ENCODE peak calls at places on chromosomes 4 and X, in ten cellular contexts. F, Z, G, E, H, Q, Y, K, A and X are unnamed samples.

GRCh38 chr4:93770201-93770600 is 58.4 kb upstream of the ATOH1 start:
- DNase-seq in F (no peak), Z (no peak), G (no peak), E (no peak), H (no peak), Q (no peak), Y (no peak), K (no peak), A (no peak), X (no peak)

GRCh38 chrX:93673869-93674271 is at the start of gene FAM133A:
- DNase-seq in F (peak; percentile 6), Z (no peak), G (no peak), E (no peak), H (no peak), Q (no peak), Y (no peak), K (no peak), A (no peak), X (no peak)

GRCh38 chr4:38511702-38512101 is 152.3 kb upstream of the KLF3 start:
- DNase-seq in F (no peak), Z (no peak), G (no peak), E (no peak), H (no peak), Q (no peak), Y (no peak), K (no peak), A (no peak), X (no peak)

GRCh38 chrX:15781964-15782711 is 8.1 kb upstream of the ZRSR2 start:
- DNase-seq in F (no peak), Z (no peak), G (no peak), E (no peak), H (peak; percentile 58), Q (no peak), Y (no peak), K (no peak), A (no peak), X (peak; percentile 25)

GRCh38 chrX:47543496-47543895 is 17.5 kb upstream of the ARAF start:
- DNase-seq in F (no peak), Z (no peak), G (no peak), E (no peak), H (no peak), Q (no peak), Y (no peak), K (no peak), A (no peak), X (no peak)

GRCh38 chr4:93827272-93827947 is 1.1 kb upstream of the ATOH1 start:
- DNase-seq in F (no peak), Z (peak; percentile 18), G (no peak), E (no peak), H (no peak), Q (no peak), Y (no peak), K (peak; percentile 62), A (no peak), X (no peak)

GRCh38 chr4:82284475-82284857 is 89.3 kb downstream of the HNRNPD start:
- DNase-seq in F (peak; percentile 4), Z (no peak), G (no peak), E (no peak), H (no peak), Q (no peak), Y (no peak), K (no peak), A (no peak), X (no peak)

GRCh38 chr4:2950221-2950989 is 12.8 kb downstream of the NOP14 start:
- DNase-seq in F (no peak), Z (no peak), G (no peak), E (no peak), H (no peak), Q (peak; percentile 53), Y (no peak), K (no peak), A (no peak), X (no peak)

GRCh38 chr4:149113804-149114430 is 671.7 kb upstream of the NR3C2 start:
- DNase-seq in F (peak; percentile 72), Z (no peak), G (no peak), E (no peak), H (no peak), Q (no peak), Y (peak; percentile 20), K (no peak), A (no peak), X (no peak)

GRCh38 chr4:579543-580175 is 3.6 kb upstream of the TMEM271 start:
- DNase-seq in F (no peak), Z (no peak), G (no peak), E (no peak), H (no peak), Q (no peak), Y (no peak), K (no peak), A (no peak), X (no peak)

GRCh38 chr4:3471098-3471760 is 8.1 kb downstream of the DOK7 start:
- DNase-seq in F (no peak), Z (no peak), G (no peak), E (no peak), H (no peak), Q (no peak), Y (no peak), K (no peak), A (no peak), X (no peak)

GRCh38 chr4:36054750-36055467 is 189.4 kb downstream of the ARAP2 start:
- DNase-seq in F (no peak), Z (no peak), G (no peak), E (no peak), H (no peak), Q (no peak), Y (peak; percentile 42), K (no peak), A (no peak), X (no peak)

GRCh38 chr4:185710487-185710995 is 101.5 kb downstream of the SORBS2 start:
- DNase-seq in F (no peak), Z (no peak), G (no peak), E (no peak), H (no peak), Q (no peak), Y (peak; percentile 88), K (no peak), A (no peak), X (no peak)

GRCh38 chr4:52915730-52916129 is 53.6 kb downstream of the RASL11B start:
- DNase-seq in F (no peak), Z (no peak), G (no peak), E (no peak), H (no peak), Q (no peak), Y (no peak), K (no peak), A (no peak), X (no peak)

GRCh38 chr4:46444318-46444717 is 54.4 kb upstream of the GABRA2 start:
- DNase-seq in F (peak; percentile 39), Z (no peak), G (no peak), E (no peak), H (no peak), Q (no peak), Y (peak; percentile 49), K (no peak), A (no peak), X (no peak)

GRCh38 chrX:50812995-50813842 is 775 bp downstream of the SHROOM4 start:
- DNase-seq in F (peak; percentile 39), Z (peak; percentile 35), G (no peak), E (peak; percentile 23), H (no peak), Q (peak; percentile 69), Y (peak; percentile 26), K (peak; percentile 27), A (peak; percentile 10), X (no peak)

GRCh38 chr4:1579834-1580686 is 104.1 kb downstream of the FAM53A start:
- DNase-seq in F (no peak), Z (peak; percentile 90), G (peak; percentile 54), E (peak; percentile 38), H (peak; percentile 88), Q (peak; percentile 97), Y (peak; percentile 92), K (peak; percentile 88), A (peak; percentile 90), X (peak; percentile 93)

GRCh38 chr4:17584502-17585213 is 7.7 kb downstream of the LAP3 start:
- DNase-seq in F (no peak), Z (no peak), G (no peak), E (no peak), H (no peak), Q (no peak), Y (no peak), K (no peak), A (no peak), X (no peak)

GRCh38 chr4:111334356-111334755 is 711.5 kb upstream of the PITX2 start:
- DNase-seq in F (no peak), Z (no peak), G (no peak), E (no peak), H (no peak), Q (no peak), Y (no peak), K (no peak), A (no peak), X (no peak)
- TF ChIP-seq CTCF in F (no peak), Z (no peak), G (no peak), E (no peak), H (no peak), Q (no peak), Y (no peak), K (no peak), A (no peak), X (no peak)

GRCh38 chrX:25034889-25035288 is 19.1 kb upstream of the ARX start:
- DNase-seq in F (peak; percentile 28), Z (no peak), G (no peak), E (no peak), H (no peak), Q (no peak), Y (peak; percentile 39), K (no peak), A (no peak), X (no peak)
- TF ChIP-seq CTCF in F (peak; percentile 7), Z (no peak), G (peak; percentile 32), E (peak; percentile 47), H (no peak), Q (no peak), Y (peak; percentile 20), K (no peak), A (no peak), X (no peak)

DNA sequence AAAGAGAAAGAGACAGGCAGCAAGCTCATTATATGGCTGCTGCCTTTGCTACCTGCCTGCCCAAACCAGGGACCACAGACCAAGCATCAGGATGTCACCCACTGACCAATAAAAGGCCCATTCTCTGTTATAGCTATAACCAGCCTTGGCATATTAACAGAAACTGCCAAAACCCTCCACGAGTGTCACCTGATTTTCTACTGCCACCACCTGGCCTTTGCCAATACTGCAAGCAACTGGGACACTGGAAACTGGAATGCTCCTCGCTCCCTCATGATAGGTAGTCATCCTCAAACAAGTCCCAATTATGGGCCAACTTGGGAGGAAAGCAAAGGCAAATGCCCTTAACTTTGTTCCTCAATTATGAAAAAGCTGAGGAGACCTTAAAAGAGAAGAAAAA is 76.0 kb downstream of the SPIN4 start:
- DNase-seq in F (no peak), Z (peak; percentile 51), G (peak; percentile 8), E (no peak), H (peak; percentile 18), Q (no peak), Y (peak; percentile 46), K (peak; percentile 38), A (no peak), X (peak; percentile 57)
- TF ChIP-seq CTCF in F (peak; percentile 33), Z (peak; percentile 41), G (peak; percentile 61), E (peak; percentile 50), H (peak; percentile 43), Q (peak; percentile 10), Y (peak; percentile 50), K (peak; percentile 60), A (no peak), X (peak; percentile 57)

DNA sequence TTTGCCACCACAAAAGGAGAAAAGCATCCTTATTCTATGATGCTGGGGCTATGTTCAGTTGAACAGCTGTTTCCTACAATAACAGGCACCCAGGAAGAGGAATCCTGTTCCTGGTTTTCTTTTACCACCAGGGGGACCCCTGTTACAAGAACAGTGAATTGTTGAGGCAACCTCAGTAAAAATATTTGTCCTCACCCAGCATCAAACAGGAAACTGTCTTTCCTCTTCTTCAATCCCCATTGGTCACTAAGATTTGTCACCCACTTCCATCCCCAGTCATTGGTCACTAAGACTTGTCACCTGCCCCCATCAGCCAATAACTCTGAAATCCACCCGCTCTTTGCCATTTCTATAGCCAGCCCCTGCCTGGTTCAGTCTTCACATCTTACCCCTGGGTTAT is 143.5 kb upstream of the GALNT7 start:
- DNase-seq in F (peak; percentile 85), Z (peak; percentile 31), G (peak; percentile 76), E (peak; percentile 48), H (peak; percentile 54), Q (no peak), Y (peak; percentile 81), K (peak; percentile 71), A (peak; percentile 32), X (peak; percentile 40)
- TF ChIP-seq CTCF in F (peak; percentile 79), Z (peak; percentile 76), G (peak; percentile 83), E (peak; percentile 79), H (peak; percentile 53), Q (peak; percentile 64), Y (peak; percentile 74), K (peak; percentile 65), A (no peak), X (peak; percentile 59)